ENCODE peak calls at places on chromosome 13, in nine cellular contexts. A is AG10803, D is ovary, B is uterus, U is dorsolateral prefrontal cortex, T is mucosa of descending colon, Y is retinal pigment epithelial cell, C is H1, L is cardiac muscle cell. P is an unnamed sample.

GRCh38 chr13:26024558-26024957 is 27.3 kb downstream of the SHISA2 start:
- DNase-seq in A (no peak), D (no peak), B (no peak), U (no peak), T (no peak), Y (no peak), C (no peak), L (peak; percentile 69), P (no peak)

GRCh38 chr13:64538711-64539110 is 2691.4 kb downstream of the PCDH9 start:
- DNase-seq in A (no peak), D (no peak), B (no peak), U (no peak), T (no peak), Y (no peak), C (no peak), L (no peak), P (no peak)

GRCh38 chr13:40503966-40504591 is 162.4 kb downstream of the FOXO1 start:
- DNase-seq in A (peak; percentile 62), D (no peak), B (no peak), U (no peak), T (no peak), Y (no peak), C (no peak), L (peak; percentile 91), P (peak; percentile 41)

GRCh38 chr13:101875717-101876393 is 423.4 kb downstream of the ITGBL1 start:
- DNase-seq in A (peak; percentile 15), D (no peak), B (no peak), U (no peak), T (no peak), Y (peak; percentile 89), C (no peak), L (peak; percentile 3), P (peak; percentile 91)

GRCh38 chr13:112790735-112791641 is 101.2 kb downstream of the ATP11A start:
- DNase-seq in A (no peak), D (no peak), B (peak; percentile 4), U (no peak), T (no peak), Y (no peak), C (no peak), L (peak; percentile 30), P (no peak)

GRCh38 chr13:110118106-110118505 is 188.9 kb downstream of the COL4A1 start:
- DNase-seq in A (no peak), D (no peak), B (no peak), U (no peak), T (no peak), Y (no peak), C (no peak), L (no peak), P (no peak)

GRCh38 chr13:69769637-69770036 is 338.0 kb upstream of the ATXN8OS start:
- DNase-seq in A (no peak), D (no peak), B (no peak), U (no peak), T (no peak), Y (no peak), C (no peak), L (no peak), P (no peak)

GRCh38 chr13:59487883-59488282 is 675.8 kb downstream of the DIAPH3 start:
- DNase-seq in A (no peak), D (no peak), B (no peak), U (no peak), T (no peak), Y (no peak), C (no peak), L (no peak), P (no peak)

GRCh38 chr13:77767413-77767812 is 69.9 kb downstream of the SLAIN1 start:
- DNase-seq in A (no peak), D (no peak), B (no peak), U (no peak), T (no peak), Y (no peak), C (no peak), L (no peak), P (no peak)

GRCh38 chr13:71864981-71865857 is 1.8 kb downstream of the DACH1 start:
- DNase-seq in A (no peak), D (peak; percentile 11), B (peak; percentile 18), U (peak; percentile 43), T (peak; percentile 63), Y (no peak), C (no peak), L (peak; percentile 12), P (no peak)

GRCh38 chr13:42615691-42616090 is 41.7 kb downstream of the TNFSF11 start:
- DNase-seq in A (no peak), D (no peak), B (no peak), U (no peak), T (no peak), Y (peak; percentile 12), C (no peak), L (no peak), P (no peak)

GRCh38 chr13:114161644-114162532 is 17.2 kb upstream of the CFAP97D2 start:
- DNase-seq in A (peak; percentile 47), D (peak; percentile 52), B (peak; percentile 44), U (no peak), T (peak; percentile 87), Y (no peak), C (no peak), L (peak; percentile 82), P (no peak)

GRCh38 chr13:29801737-29802305 is 48.6 kb downstream of the UBL3 start:
- DNase-seq in A (peak; percentile 22), D (no peak), B (no peak), U (no peak), T (no peak), Y (no peak), C (no peak), L (peak; percentile 25), P (no peak)

GRCh38 chr13:80337011-80337688 is 3.8 kb downstream of the SPRY2 start:
- DNase-seq in A (no peak), D (no peak), B (no peak), U (no peak), T (peak; percentile 36), Y (no peak), C (no peak), L (peak; percentile 27), P (no peak)

GRCh38 chr13:80338781-80339577 is 1.9 kb downstream of the SPRY2 start:
- DNase-seq in A (peak; percentile 86), D (peak; percentile 63), B (peak; percentile 66), U (peak; percentile 77), T (peak; percentile 73), Y (no peak), C (no peak), L (peak; percentile 87), P (peak; percentile 62)

GRCh38 chr13:80336335-80336734 is 4.6 kb downstream of the SPRY2 start:
- DNase-seq in A (peak; percentile 56), D (no peak), B (no peak), U (no peak), T (no peak), Y (no peak), C (no peak), L (peak; percentile 69), P (no peak)

GRCh38 chr13:80337706-80338105 is 3.2 kb downstream of the SPRY2 start:
- DNase-seq in A (no peak), D (no peak), B (no peak), U (no peak), T (no peak), Y (no peak), C (no peak), L (peak; percentile 42), P (no peak)

DNA sequence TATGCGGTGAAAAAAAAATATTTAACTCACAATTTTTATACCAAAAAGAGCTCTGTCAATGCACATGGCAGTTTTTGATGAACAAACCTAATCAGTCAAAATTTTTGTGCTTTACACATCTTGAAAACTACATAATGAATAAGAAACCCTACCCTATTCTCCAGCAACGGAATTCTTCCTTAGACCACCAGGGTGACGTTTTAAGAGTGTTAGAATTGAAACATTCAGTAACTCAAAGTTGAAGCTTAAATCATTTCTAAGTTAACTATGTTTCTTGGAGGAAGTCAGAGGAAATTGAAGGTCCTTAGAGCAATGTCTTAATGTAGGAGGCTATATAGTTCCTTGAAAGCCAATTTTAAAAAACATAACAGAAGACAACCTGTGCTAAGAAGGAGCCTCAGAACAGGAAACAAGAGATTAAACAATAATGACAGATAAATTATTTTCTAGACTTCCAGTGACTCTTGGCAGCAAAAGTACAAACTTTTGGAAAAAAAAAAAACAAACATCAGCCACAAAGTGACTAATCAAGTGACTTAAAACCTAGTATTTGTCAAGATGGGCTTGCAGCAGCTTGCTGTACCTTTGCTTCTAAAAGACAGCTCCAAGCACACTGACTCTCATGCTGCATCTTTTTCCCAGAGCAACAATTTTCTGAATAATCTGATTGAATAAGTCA is 6.2 kb downstream of the SPRY2 start:
- DNase-seq in A (no peak), D (no peak), B (no peak), U (no peak), T (no peak), Y (no peak), C (no peak), L (peak; percentile 33), P (no peak)
- H3K4me3 ChIP-seq in A (no peak overlapping the region), D (no peak overlapping the region), B (no peak overlapping the region), U (peak overlapping the region; percentile 93), T (no peak overlapping the region), Y (peak overlapping the region; percentile 100), C (no peak overlapping the region), L (peak overlapping the region; percentile 98), P (no peak overlapping the region)

DNA sequence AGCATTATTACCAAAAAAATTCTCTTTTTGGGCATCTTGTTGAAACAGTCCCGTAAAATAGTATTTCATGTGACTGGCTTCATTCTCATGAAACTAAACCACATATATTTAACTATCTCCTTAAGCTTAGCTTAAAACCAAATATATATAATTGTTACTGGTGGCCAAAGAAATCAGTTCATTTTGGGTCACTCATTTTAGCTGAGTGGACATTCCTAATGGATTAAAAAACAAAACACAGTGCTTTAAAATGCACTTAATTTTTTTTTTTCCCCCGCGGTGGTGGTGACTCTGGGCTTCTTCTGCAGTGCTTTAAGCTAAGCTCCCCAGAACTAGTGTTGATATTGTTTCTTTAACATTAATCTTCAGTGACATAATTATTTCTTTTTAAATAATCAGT is 540.1 kb downstream of the GPC6 start:
- DNase-seq in A (no peak), D (no peak), B (no peak), U (no peak), T (no peak), Y (no peak), C (no peak), L (no peak), P (no peak)
- TF ChIP-seq CTCF in A (no peak), D (no peak), B (no peak), U (no peak), T (no peak), Y (no peak), C (no peak), L (no peak), P (no peak)

DNA sequence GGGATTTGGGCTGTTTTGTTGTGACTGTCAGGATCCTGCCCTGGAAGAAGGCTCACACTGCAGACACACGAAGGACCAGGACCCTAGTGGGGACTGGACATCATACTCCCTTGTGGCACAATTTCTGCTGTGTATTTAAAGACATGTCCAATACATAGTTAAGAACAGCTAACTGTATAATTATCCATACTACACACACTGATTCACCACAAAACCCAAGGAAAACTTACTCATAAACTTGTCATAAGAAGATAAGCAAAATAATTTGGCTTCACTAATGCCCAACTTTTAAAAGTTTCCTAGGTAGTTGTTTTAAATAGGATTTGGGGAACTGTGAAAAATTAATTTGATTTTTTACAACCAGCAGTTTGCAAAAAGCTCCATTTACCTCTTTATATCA is 46.1 kb downstream of the LATS2 start:
- DNase-seq in A (no peak), D (peak; percentile 8), B (no peak), U (no peak), T (no peak), Y (no peak), C (no peak), L (peak; percentile 34), P (no peak)
- H3K4me3 ChIP-seq in A (no peak overlapping the region), D (no peak overlapping the region), B (no peak overlapping the region), U (no peak overlapping the region), T (no peak overlapping the region), Y (no peak overlapping the region), C (no peak overlapping the region), L (no peak overlapping the region), P (no peak overlapping the region)

GRCh38 chr13:33543089-33543459 is 257.5 kb upstream of the STARD13 start:
- DNase-seq in A (no peak), D (no peak), B (no peak), U (no peak), T (no peak), Y (peak; percentile 15), C (peak; percentile 15), L (no peak), P (no peak)
- TF ChIP-seq CTCF in A (no peak), D (no peak), B (no peak), U (no peak), T (no peak), Y (no peak), C (no peak), L (no peak), P (no peak)